ENCODE peak calls at places on chromosomes 1 and 21, in four cellular contexts. K is stimulated activated CD4-positive, alpha-beta T cell treated with anti-CD3 and anti-CD28 coated beads, Interleukin-4, amount 100 ng/mL, for 48 hours; S is activated CD4-positive, alpha-beta T cell treated with anti-CD3 and anti-CD28 coated beads, Interleukin-2, amount 10 ng/mL, durations not matched to agents 7 days and 5 days; U is EH. R is an unnamed sample.

GRCh38 chr1:172837816-172838680 is 179.1 kb downstream of the FASLG start:
- DNase-seq in K (no peak), S (peak), U (peak), R (peak)

GRCh38 chr1:212678456-212679410 is 20.9 kb downstream of the BATF3 start:
- DNase-seq in K (no peak), S (no peak), U (no peak), R (no peak)

GRCh38 chr1:215682232-215682631 is 115.1 kb downstream of the KCTD3 start:
- DNase-seq in K (no peak), S (no peak), U (peak), R (no peak)

GRCh38 chr1:231301990-231302389 is 35.7 kb downstream of the EXOC8 start:
- DNase-seq in K (no peak), S (no peak), U (no peak), R (no peak)

GRCh38 chr1:17829579-17829978 is 74.4 kb downstream of the ACTL8 start:
- DNase-seq in K (no peak), S (no peak), U (no peak), R (no peak)

GRCh38 chr1:83627045-83627444 is 371.9 kb downstream of the TTLL7 start:
- DNase-seq in K (no peak), S (no peak), U (no peak), R (no peak)

GRCh38 chr1:155657463-155657862 is 31.1 kb downstream of the YY1AP1 start:
- DNase-seq in K (no peak), S (no peak), U (no peak), R (no peak)

GRCh38 chr1:223183268-223183862 is 40.3 kb upstream of the TLR5 start:
- DNase-seq in K (no peak), S (no peak), U (peak), R (no peak)

GRCh38 chr1:218380125-218380977 is 35.2 kb downstream of the TGFB2 start:
- DNase-seq in K (no peak), S (no peak), U (peak), R (no peak)

GRCh38 chr1:229506633-229507032 is 1.5 kb downstream of the NUP133 start:
- DNase-seq in K (no peak), S (no peak), U (no peak), R (no peak)

GRCh38 chr1:165034136-165034535 is 322.4 kb downstream of the LMX1A start:
- DNase-seq in K (no peak), S (no peak), U (no peak), R (no peak)

GRCh38 chr1:151624783-151625182 is 12.9 kb downstream of the SNX27 start:
- DNase-seq in K (no peak), S (no peak), U (no peak), R (no peak)

GRCh38 chr1:154474802-154475201 is 27.2 kb upstream of the TDRD10 start:
- DNase-seq in K (no peak), S (no peak), U (peak), R (no peak)

GRCh38 chr1:9340864-9341263 is 48.2 kb downstream of the SPSB1 start:
- DNase-seq in K (no peak), S (no peak), U (no peak), R (no peak)

GRCh38 chr1:160116277-160117147 is 953 bp downstream of the ATP1A2 start:
- DNase-seq in K (no peak), S (no peak), U (no peak), R (no peak)

GRCh38 chr21:20644552-20644951 is 353.7 kb upstream of the NCAM2 start:
- DNase-seq in K (no peak), S (no peak), U (no peak), R (no peak)

GRCh38 chr1:10835423-10836421 is 39.3 kb upstream of the CASZ1 start:
- DNase-seq in K (no peak), S (no peak), U (peak), R (no peak)

GRCh38 chr1:68136187-68136586 is 85.8 kb upstream of the DIRAS3 start:
- DNase-seq in K (no peak), S (no peak), U (peak), R (no peak)

GRCh38 chr1:162018418-162018817 is 5.3 kb downstream of the OLFML2B start:
- DNase-seq in K (no peak), S (no peak), U (no peak), R (no peak)